ENCODE peak calls at places on chromosome 15, in nine cellular contexts. X is body of pancreas, C is adrenal gland, B is prostate gland, K is tibial nerve, V is ovary, M is esophagus muscularis mucosa, N is spleen, E is GM12878. I is an unnamed sample.

GRCh38 chr15:23648920-23649515 is 1.4 kb upstream of the MAGEL2 start:
- DNase-seq in V (peak; percentile 62), E (no peak), M (no peak), N (no peak), C (no peak), X (peak; percentile 52), B (peak; percentile 23), K (no peak), I (no peak)

GRCh38 chr15:74732846-74733245 is 7.5 kb upstream of the CYP1A1 start:
- DNase-seq in V (no peak), M (no peak), N (no peak), C (no peak), B (no peak), K (no peak), E (no peak), X (no peak), I (no peak)

GRCh38 chr15:88622605-88622975 is 1.4 kb downstream of the AEN start:
- DNase-seq in B (no peak), K (no peak), E (no peak), C (no peak), M (no peak), V (no peak), N (no peak), X (no peak), I (no peak)

GRCh38 chr15:90300988-90301715 is 35.7 kb downstream of the NGRN start:
- DNase-seq in M (no peak), N (peak; percentile 90), E (no peak), V (peak; percentile 55), K (no peak), C (peak; percentile 83), B (no peak), X (peak; percentile 64), I (peak; percentile 42)

GRCh38 chr15:62887113-62887570 is 155.4 kb upstream of the TPM1 start:
- DNase-seq in C (no peak), E (no peak), K (no peak), M (no peak), N (no peak), X (no peak), B (no peak), V (peak; percentile 42), I (no peak)

GRCh38 chr15:43277231-43277823 is 10.6 kb upstream of the TGM5 start:
- DNase-seq in E (no peak), K (no peak), X (no peak), V (no peak), B (no peak), M (no peak), C (peak; percentile 38), N (no peak), I (no peak)

GRCh38 chr15:99433026-99433756 is 132.6 kb upstream of the MEF2A start:
- DNase-seq in C (peak; percentile 50), M (no peak), E (no peak), N (peak; percentile 82), B (no peak), K (no peak), X (peak; percentile 10), V (no peak), I (no peak)

GRCh38 chr15:40593588-40594428 is at the start of gene KNL1:
- DNase-seq in V (peak; percentile 95), E (peak; percentile 99), K (peak; percentile 85), B (peak; percentile 94), C (peak; percentile 99), M (peak; percentile 99), N (peak; percentile 96), X (peak; percentile 96), I (peak; percentile 83)

GRCh38 chr15:66961901-66962300 is 103.5 kb upstream of the SMAD3 start:
- DNase-seq in K (no peak), N (no peak), M (no peak), V (no peak), B (no peak), X (no peak), C (peak; percentile 35), E (no peak), I (no peak)

GRCh38 chr15:51775967-51776816 is 24.8 kb downstream of the TMOD2 start:
- DNase-seq in K (no peak), N (no peak), X (peak; percentile 59), C (peak; percentile 78), E (peak; percentile 30), V (peak; percentile 58), M (no peak), B (peak; percentile 19), I (no peak)

GRCh38 chr15:101613130-101614000 is 38.8 kb downstream of the TM2D3 start:
- DNase-seq in B (peak; percentile 24), X (peak; percentile 59), N (no peak), C (peak; percentile 91), E (no peak), V (peak; percentile 68), K (peak; percentile 27), M (no peak), I (peak; percentile 91)

GRCh38 chr15:29665441-29665985 is 156.8 kb downstream of the TJP1 start:
- DNase-seq in V (no peak), X (no peak), E (no peak), B (no peak), M (no peak), C (no peak), K (no peak), N (no peak), I (no peak)

GRCh38 chr15:38883987-38884386 is 319.4 kb upstream of the RASGRP1 start:
- DNase-seq in M (no peak), V (no peak), C (no peak), B (no peak), K (no peak), X (no peak), N (no peak), E (no peak), I (no peak)
- H3K4me1 ChIP-seq in M (peaks cover 48% of the 10 kb centered on the region), V (peaks cover 14% of the 10 kb centered on the region), C (no peaks in the 10 kb centered on the region), B (peaks cover 6% of the 10 kb centered on the region), K (no peaks in the 10 kb centered on the region), X (peaks cover 3% of the 10 kb centered on the region), N (peaks cover 3% of the 10 kb centered on the region), E (no peaks in the 10 kb centered on the region), I (no peaks in the 10 kb centered on the region)

GRCh38 chr15:49270541-49271421 is 100.7 kb downstream of the GALK2 start:
- DNase-seq in N (no peak), E (no peak), C (peak; percentile 55), K (no peak), B (no peak), V (peak; percentile 19), M (no peak), X (no peak), I (no peak)
- H3K4me3 ChIP-seq in N (no peak overlapping the region), E (no peak overlapping the region), C (no peak overlapping the region), K (no peak overlapping the region), B (no peak overlapping the region), V (no peak overlapping the region), M (no peak overlapping the region), X (no peak overlapping the region), I (no peak overlapping the region)

DNA sequence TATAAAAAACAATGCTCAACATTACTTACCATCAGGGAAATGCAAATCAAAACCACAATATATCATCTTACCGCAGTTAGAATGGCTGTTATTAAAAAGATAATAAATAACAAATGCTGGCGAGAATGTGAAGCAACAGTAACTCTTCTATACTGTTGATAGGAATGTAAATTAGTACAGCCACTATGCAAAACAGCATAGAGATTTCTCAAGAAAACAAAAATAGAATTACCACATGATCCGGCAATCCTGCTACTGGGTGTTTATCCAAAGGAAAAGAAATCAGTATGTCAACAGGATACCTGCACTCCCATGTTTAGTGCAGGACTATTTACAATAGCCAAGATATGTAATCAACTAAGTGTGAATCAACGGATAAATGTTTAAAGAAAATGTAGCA is 48.1 kb downstream of the ADAM10 start:
- DNase-seq in E (no peak), X (no peak), M (no peak), C (no peak), V (no peak), K (no peak), N (no peak), B (no peak), I (no peak)
- TF ChIP-seq POLR2A in E (no peak), X (no peak), M (no peak), C (no peak), V (no peak), K (no peak), N (no peak), B (no peak), I (no peak)

DNA sequence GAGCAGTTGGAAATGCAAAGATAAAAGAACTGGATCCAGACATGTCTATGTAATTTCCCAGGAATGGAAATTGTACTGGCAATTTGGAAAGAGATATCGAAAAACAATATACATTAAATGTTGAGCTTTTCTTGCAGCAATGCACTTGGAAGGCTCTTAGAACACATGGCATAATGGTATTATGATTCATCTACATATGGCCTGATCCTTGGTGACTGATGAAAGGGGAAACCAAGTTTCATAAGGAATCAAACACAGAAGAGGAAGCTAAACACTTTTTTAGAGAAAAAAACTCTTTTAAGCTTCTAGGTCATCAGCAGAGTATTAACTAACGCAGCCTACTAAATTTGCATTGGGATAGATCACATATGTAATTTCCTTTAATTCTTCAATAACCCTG is 12.4 kb upstream of the GREM1 start:
- DNase-seq in C (no peak), N (no peak), X (no peak), K (no peak), B (no peak), E (no peak), V (no peak), M (no peak), I (no peak)
- H3K4me1 ChIP-seq in C (no peaks in the 10 kb centered on the region), N (no peaks in the 10 kb centered on the region), X (peaks cover 22% of the 10 kb centered on the region), K (no peaks in the 10 kb centered on the region), B (no peaks in the 10 kb centered on the region), E (no peaks in the 10 kb centered on the region), V (no peaks in the 10 kb centered on the region), M (peaks cover 13% of the 10 kb centered on the region), I (no peaks in the 10 kb centered on the region)

GRCh38 chr15:77710171-77710570 is 77.5 kb upstream of the LINGO1 start:
- DNase-seq in E (no peak), B (no peak), K (no peak), M (no peak), N (no peak), C (no peak), X (no peak), V (no peak), I (no peak)
- H3K4me3 ChIP-seq in E (no peak overlapping the region), B (no peak overlapping the region), K (no peak overlapping the region), M (no peak overlapping the region), N (no peak overlapping the region), C (no peak overlapping the region), X (no peak overlapping the region), V (no peak overlapping the region), I (no peak overlapping the region)

I was measured in gastrocnemius medialis.